ENCODE peak calls at places on chromosomes 13 and 19, in nine cellular contexts. E is RWPE1, V is foreskin keratinocyte, A is tibial artery, J is heart left ventricle, F is breast epithelium, Z is ovary, G is H1, P is suprapubic skin. H is an unnamed sample.

GRCh38 chr19:17841810-17842662 is 5.7 kb downstream of the JAK3 start:
- DNase-seq in A (peak), J (peak), P (no peak), F (peak), G (peak), V (peak), Z (peak), E (peak), H (peak)

GRCh38 chr19:46840157-46840942 is 10.3 kb downstream of the AP2S1 start:
- DNase-seq in Z (peak), F (no peak), V (no peak), J (peak), P (no peak), E (no peak), G (no peak), A (no peak), H (peak)

GRCh38 chr19:2237869-2238153 is 1.2 kb downstream of the SF3A2 start:
- DNase-seq in A (no peak), V (no peak), E (no peak), Z (no peak), J (no peak), G (no peak), P (no peak), F (no peak), H (no peak)

GRCh38 chr19:54792814-54793213 is 10.6 kb upstream of the KIR2DL4 start:
- DNase-seq in P (no peak), A (no peak), J (no peak), Z (no peak), G (no peak), V (no peak), F (no peak), E (no peak), H (no peak)

GRCh38 chr19:42166336-42166735 is 34.1 kb upstream of the POU2F2 start:
- DNase-seq in F (no peak), P (no peak), Z (no peak), E (no peak), V (no peak), G (no peak), A (no peak), J (no peak), H (no peak)

GRCh38 chr13:36528105-36528504 is 95.8 kb downstream of the CCNA1 start:
- DNase-seq in A (no peak), P (no peak), J (no peak), Z (no peak), F (no peak), V (no peak), G (no peak), E (no peak), H (no peak)

GRCh38 chr19:56146904-56147303 is 5.8 kb downstream of the ZNF444 start:
- DNase-seq in G (no peak), J (no peak), V (no peak), Z (no peak), A (no peak), F (no peak), E (no peak), P (no peak), H (no peak)

GRCh38 chr19:11480927-11481776 is at the start of gene ELAVL3:
- DNase-seq in G (no peak), F (no peak), J (no peak), A (no peak), V (no peak), P (no peak), Z (no peak), E (no peak), H (no peak)

GRCh38 chr19:6354098-6354674 is 7.1 kb upstream of the CLPP start:
- DNase-seq in Z (no peak), F (no peak), G (no peak), A (no peak), V (no peak), P (no peak), J (no peak), E (no peak), H (no peak)

GRCh38 chr13:66154354-66154753 is 1075.8 kb downstream of the PCDH9 start:
- DNase-seq in G (no peak), E (no peak), J (no peak), P (no peak), F (no peak), V (no peak), Z (no peak), A (no peak), H (no peak)

GRCh38 chr13:30376426-30377311 is 45.6 kb upstream of the UBE2L5 start:
- DNase-seq in G (no peak), A (no peak), J (no peak), P (no peak), F (no peak), V (no peak), E (no peak), Z (no peak), H (no peak)

GRCh38 chr19:55579766-55580621 is 654 bp downstream of the ZNF579 start:
- DNase-seq in A (no peak), E (no peak), J (peak), Z (peak), P (no peak), V (no peak), F (no peak), G (no peak), H (peak)

GRCh38 chr19:3061214-3062161 is 807 bp downstream of the TLE5 start:
- DNase-seq in F (no peak), Z (peak), E (peak), V (no peak), G (no peak), A (no peak), P (no peak), J (peak), H (peak)

GRCh38 chr13:31699650-31700049 is 39.7 kb upstream of the RXFP2 start:
- DNase-seq in A (no peak), J (no peak), E (no peak), F (no peak), G (no peak), P (no peak), Z (no peak), V (no peak), H (no peak)

GRCh38 chr13:112012004-112012704 is 54.8 kb upstream of the SOX1 start:
- DNase-seq in A (no peak), J (no peak), P (no peak), V (no peak), Z (no peak), F (no peak), G (no peak), E (no peak), H (no peak)

GRCh38 chr13:83498045-83498444 is 384.2 kb downstream of the SLITRK1 start:
- DNase-seq in Z (no peak), E (no peak), P (no peak), V (no peak), G (no peak), F (no peak), A (no peak), J (no peak), H (no peak)

GRCh38 chr13:31007392-31007791 is 74.9 kb downstream of the TEX26 start:
- DNase-seq in Z (no peak), P (no peak), V (no peak), E (no peak), J (no peak), F (no peak), A (no peak), G (no peak), H (no peak)

GRCh38 chr13:49584771-49585182 is 581 bp downstream of the RCBTB1 start:
- DNase-seq in V (no peak), E (no peak), F (no peak), G (no peak), J (no peak), Z (no peak), A (no peak), P (no peak), H (no peak)

GRCh38 chr19:41427647-41428480 is 690 bp upstream of the B3GNT8 start:
- DNase-seq in J (peak), Z (peak), A (peak), G (no peak), E (peak), V (peak), P (no peak), F (no peak), H (peak)

GRCh38 chr19:41537789-41538188 is 38.2 kb upstream of the CEACAM21 start:
- DNase-seq in F (no peak), J (no peak), G (no peak), Z (no peak), E (no peak), P (no peak), A (no peak), V (no peak), H (no peak)

GRCh38 chr19:40726279-40726678 is 9.4 kb downstream of the ITPKC start:
- DNase-seq in G (no peak), A (no peak), J (no peak), V (no peak), E (no peak), F (no peak), Z (no peak), P (no peak), H (no peak)

GRCh38 chr19:54532528-54532927 is 29.9 kb downstream of the LAIR2 start:
- DNase-seq in J (no peak), F (no peak), Z (no peak), V (no peak), A (no peak), G (no peak), E (no peak), P (no peak), H (no peak)

GRCh38 chr19:11722414-11722813 is 16.3 kb downstream of the ZNF823 start:
- DNase-seq in A (no peak), G (no peak), J (no peak), E (no peak), P (no peak), Z (no peak), F (no peak), V (no peak), H (no peak)

GRCh38 chr19:34350161-34350561 is 14.8 kb upstream of the GPI start:
- DNase-seq in A (no peak), V (no peak), P (no peak), Z (peak), G (no peak), J (no peak), E (no peak), F (no peak), H (no peak)

GRCh38 chr13:27018882-27019281 is 152.7 kb downstream of the USP12 start:
- DNase-seq in G (no peak), E (no peak), V (no peak), Z (no peak), F (no peak), A (no peak), P (no peak), J (no peak), H (no peak)

GRCh38 chr19:46442808-46443450 is 14.2 kb upstream of the PNMA8C start:
- DNase-seq in G (no peak), V (no peak), A (no peak), E (peak), P (no peak), J (no peak), F (no peak), Z (peak), H (no peak)

GRCh38 chr13:22506286-22506685 is 674.5 kb upstream of the SGCG start:
- DNase-seq in E (no peak), F (no peak), G (no peak), V (no peak), P (no peak), A (no peak), J (no peak), Z (no peak), H (no peak)

GRCh38 chr19:28497137-28497536 is 715.8 kb downstream of the UQCRFS1 start:
- DNase-seq in G (no peak), J (no peak), F (no peak), V (peak), Z (no peak), P (no peak), E (no peak), A (no peak), H (no peak)

GRCh38 chr13:28423010-28423409 is 71.9 kb downstream of the FLT1 start:
- DNase-seq in J (peak), V (no peak), E (no peak), Z (no peak), A (peak), P (no peak), G (no peak), F (no peak), H (no peak)

GRCh38 chr19:2766594-2767372 is 16.3 kb downstream of the SGTA start:
- DNase-seq in Z (no peak), E (no peak), F (no peak), V (no peak), A (no peak), G (no peak), P (no peak), J (no peak), H (no peak)

GRCh38 chr19:23384166-23384565 is 11.1 kb downstream of the ZNF91 start:
- DNase-seq in J (no peak), V (no peak), E (no peak), P (no peak), A (no peak), F (no peak), G (no peak), Z (no peak), H (no peak)

GRCh38 chr13:98890186-98890585 is 87.7 kb downstream of the DOCK9 start:
- DNase-seq in J (no peak), E (peak), A (no peak), F (no peak), G (no peak), V (peak), Z (no peak), P (no peak), H (peak)

GRCh38 chr19:31351212-31352193 is 2.3 kb upstream of the TSHZ3 start:
- DNase-seq in A (no peak), Z (peak), J (peak), P (no peak), V (peak), F (no peak), E (peak), G (no peak), H (peak)

GRCh38 chr13:46166947-46167610 is 14.9 kb downstream of the LCP1 start:
- DNase-seq in F (no peak), E (no peak), P (no peak), V (no peak), J (no peak), Z (no peak), G (no peak), A (no peak), H (no peak)

GRCh38 chr13:30898721-30899188 is 7.3 kb upstream of the MEDAG start:
- DNase-seq in F (no peak), V (no peak), G (no peak), A (peak), P (no peak), E (peak), J (peak), Z (no peak), H (peak)

GRCh38 chr13:94640676-94641075 is 39.0 kb downstream of the GPR180 start:
- DNase-seq in G (no peak), F (no peak), P (no peak), J (no peak), E (no peak), V (no peak), A (no peak), Z (no peak), H (no peak)

DNA sequence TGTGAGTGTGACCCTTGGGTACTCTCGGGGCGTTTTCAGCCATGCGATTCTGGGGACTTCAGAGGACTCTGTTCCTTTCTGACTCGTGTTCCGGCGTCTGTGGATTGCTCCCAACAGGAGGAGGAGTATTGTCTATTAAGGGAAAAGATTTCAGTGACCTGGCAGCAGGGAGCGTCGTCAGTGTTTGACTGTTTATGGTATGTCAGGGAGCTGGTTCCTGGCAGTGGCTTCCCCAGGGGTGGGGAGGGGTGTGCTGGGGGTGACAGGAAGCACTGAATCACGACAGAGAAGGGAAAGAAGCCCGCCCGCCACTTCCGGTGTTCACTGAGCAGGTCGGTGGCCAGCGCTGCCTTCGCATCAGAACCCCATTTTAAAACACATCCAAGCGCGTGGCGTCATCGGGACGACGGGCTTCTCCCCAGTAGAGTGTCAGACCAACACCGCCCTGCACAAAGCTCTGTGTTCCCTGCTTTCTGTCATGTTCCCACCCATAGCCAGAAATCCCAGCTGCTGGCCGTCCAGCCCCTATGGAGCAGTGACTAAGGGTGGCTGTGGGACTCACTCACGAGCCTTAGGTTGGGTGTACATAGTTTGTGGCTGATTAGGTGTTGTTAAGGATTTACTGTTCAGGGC is 33.8 kb downstream of the COL4A2 start:
- DNase-seq in A (peak), F (peak), J (peak), P (no peak), V (no peak), E (no peak), G (no peak), Z (peak), H (peak)
- H3K27ac ChIP-seq in A (peak), F (peak), J (peak), P (peak), V (no peak), E (peak), G (no peak), Z (peak), H (peak)

DNA sequence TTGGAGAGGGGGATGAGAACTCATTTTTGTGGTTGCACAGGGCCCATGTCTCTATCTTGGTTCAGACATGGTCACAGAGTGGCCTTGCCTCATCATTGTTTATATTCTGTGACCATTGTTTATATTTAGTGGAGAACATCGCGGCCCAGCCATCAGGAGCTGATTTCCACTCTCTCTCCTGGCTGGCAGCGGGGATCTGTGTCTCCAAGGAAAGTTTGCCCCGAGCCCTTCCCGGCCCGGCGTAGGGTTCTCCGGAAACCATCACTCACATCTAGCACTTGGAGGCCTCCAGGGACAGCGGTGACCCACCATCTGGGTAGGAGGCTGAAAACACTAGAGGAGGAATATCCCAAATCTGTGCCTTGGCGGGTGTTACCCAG is 822 bp upstream of the ZNF358 start:
- DNase-seq in V (no peak), Z (peak), E (no peak), G (no peak), P (no peak), J (peak), A (peak), F (no peak), H (no peak)
- H3K27ac ChIP-seq in V (no peak), Z (peak), E (peak), G (no peak), P (peak), J (peak), A (peak), F (peak), H (no peak)

DNA sequence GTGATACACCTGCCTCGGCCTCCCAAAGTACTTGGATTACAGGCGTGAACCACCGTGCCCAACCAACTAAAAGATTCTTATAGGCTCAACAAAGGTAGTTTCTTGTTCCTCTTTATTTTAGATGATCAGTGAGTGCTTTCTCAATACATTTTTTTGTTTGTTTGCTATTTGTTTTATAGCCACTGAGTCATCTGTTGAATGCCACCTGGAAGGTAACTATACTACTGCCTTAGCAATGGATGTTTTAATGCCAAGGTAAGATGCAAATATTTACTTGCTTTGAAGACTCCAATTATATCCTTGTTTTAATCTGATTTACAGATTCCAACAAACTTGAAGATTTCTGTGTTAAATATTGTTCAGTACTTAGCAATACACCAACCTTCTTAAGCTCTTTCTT is 2807.4 kb upstream of the PCDH20 start:
- DNase-seq in A (no peak), E (no peak), V (no peak), P (no peak), F (no peak), Z (no peak), G (no peak), J (no peak), H (no peak)
- H3K27ac ChIP-seq in A (no peak), E (no peak), V (no peak), P (no peak), F (no peak), Z (no peak), G (no peak), J (no peak), H (no peak)

DNA sequence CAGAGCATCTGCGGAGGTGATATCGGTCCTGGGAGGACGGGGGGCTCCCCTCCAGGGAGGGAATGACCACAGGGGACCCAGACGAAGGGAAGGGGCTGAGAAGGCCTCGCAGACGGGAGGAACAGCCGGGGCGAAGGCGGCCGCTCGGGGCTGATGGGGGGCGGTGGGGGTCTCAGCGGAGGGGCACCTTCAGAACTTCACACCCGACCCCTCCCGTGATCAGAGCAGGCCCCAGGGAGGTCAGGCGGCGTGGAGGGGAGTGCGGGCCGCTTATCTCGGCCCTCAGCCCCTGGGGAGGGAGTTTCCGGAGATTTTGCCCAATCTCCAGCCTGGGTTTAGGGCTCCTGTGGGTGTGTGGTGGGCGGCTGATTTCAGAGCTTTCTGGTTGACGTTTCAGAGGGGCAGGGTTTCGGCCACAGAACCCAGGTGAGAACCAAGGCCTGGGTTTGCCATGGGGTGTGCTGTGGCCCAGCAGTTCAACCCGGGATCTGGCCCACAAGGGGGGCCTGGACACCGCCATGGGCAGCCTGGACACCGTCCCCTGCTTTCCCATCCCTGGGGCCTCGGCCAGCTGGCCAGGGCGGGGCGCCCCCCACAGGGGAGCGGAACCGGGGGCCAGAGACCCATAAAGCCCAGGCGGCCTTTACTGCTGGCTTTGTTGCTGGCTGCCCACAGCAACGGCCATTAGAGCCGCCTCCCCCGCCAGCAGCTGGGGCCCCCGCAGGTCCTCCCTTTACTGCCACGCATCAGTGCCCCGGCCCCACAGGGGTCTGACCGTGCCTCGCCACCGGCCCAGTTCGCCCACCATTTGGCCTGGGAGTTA is 29.0 kb downstream of the ARID3A start:
- DNase-seq in A (no peak), P (no peak), J (no peak), G (no peak), F (no peak), Z (no peak), E (no peak), V (no peak), H (no peak)
- H3K27ac ChIP-seq in A (no peak), P (no peak), J (no peak), G (no peak), F (no peak), Z (no peak), E (no peak), V (no peak), H (no peak)

GRCh38 chr19:13053761-13054604 is 48.7 kb downstream of the LYL1 start:
- DNase-seq in G (no peak), E (peak), Z (peak), J (peak), A (peak), F (peak), V (peak), P (peak), H (peak)

GRCh38 chr19:13052447-13053232 is 50.0 kb downstream of the LYL1 start:
- DNase-seq in V (no peak), Z (no peak), F (no peak), E (no peak), P (no peak), A (no peak), G (no peak), J (no peak), H (no peak)

GRCh38 chr19:13050274-13050673 is 52.4 kb downstream of the LYL1 start:
- DNase-seq in J (no peak), A (no peak), E (no peak), F (no peak), Z (no peak), P (no peak), G (no peak), V (no peak), H (no peak)

GRCh38 chr19:13053238-13053637 is 49.4 kb downstream of the LYL1 start:
- DNase-seq in Z (peak), V (no peak), J (no peak), E (no peak), A (no peak), P (no peak), G (no peak), F (no peak), H (no peak)

GRCh38 chr19:13051581-13052165 is 51.0 kb downstream of the LYL1 start:
- DNase-seq in P (no peak), J (peak), E (peak), V (no peak), Z (peak), G (no peak), A (no peak), F (peak), H (peak)
- H3K27ac ChIP-seq in P (peak), J (peak), E (peak), V (no peak), Z (peak), G (no peak), A (peak), F (peak), H (peak)

H was measured in psoas muscle.